ENCODE peak calls at places on chromosomes 11 and 22, in four cellular contexts. One of them, this sample, is unnamed.

GRCh38 chr11:63769044-63769718 is 606 bp upstream of the ZFTA start:
- DNase-seq in A549: no peak
- DNase-seq in WTC11: peak; percentile 32
- DNase-seq in HepG2: no peak
- DNase-seq in this sample: peak; percentile 76

GRCh38 chr22:26418620-26419019 is 10.4 kb upstream of the ASPHD2 start:
- DNase-seq in A549: no peak
- DNase-seq in WTC11: no peak
- DNase-seq in HepG2: no peak
- DNase-seq in this sample: no peak

GRCh38 chr11:119318240-119319135 is 1.6 kb upstream of the MCAM start:
- DNase-seq in A549: no peak
- DNase-seq in WTC11: no peak
- DNase-seq in HepG2: peak; percentile 52
- DNase-seq in this sample: peak; percentile 49

GRCh38 chr22:38243007-38243775 is 29.6 kb downstream of the TMEM184B start:
- DNase-seq in A549: peak; percentile 57
- DNase-seq in WTC11: no peak
- DNase-seq in HepG2: peak; percentile 74
- DNase-seq in this sample: no peak

GRCh38 chr11:116787786-116788486 is at the start of gene ZPR1:
- DNase-seq in A549: peak; percentile 58
- DNase-seq in WTC11: peak; percentile 72
- DNase-seq in HepG2: peak; percentile 37
- DNase-seq in this sample: peak; percentile 93

GRCh38 chr11:8318536-8318935 is 54.9 kb upstream of the LMO1 start:
- DNase-seq in A549: no peak
- DNase-seq in WTC11: peak; percentile 81
- DNase-seq in HepG2: no peak
- DNase-seq in this sample: peak; percentile 47

GRCh38 chr11:77127969-77128691 is at the start of gene MYO7A:
- DNase-seq in A549: no peak
- DNase-seq in WTC11: peak; percentile 47
- DNase-seq in HepG2: peak; percentile 89
- DNase-seq in this sample: peak; percentile 58

GRCh38 chr11:28654191-28654590 is 546.0 kb downstream of the METTL15 start:
- DNase-seq in A549: no peak
- DNase-seq in WTC11: no peak
- DNase-seq in HepG2: no peak
- DNase-seq in this sample: no peak

GRCh38 chr22:20408891-20409290 is 14.9 kb downstream of the ZNF74 start:
- DNase-seq in A549: no peak
- DNase-seq in WTC11: no peak
- DNase-seq in HepG2: no peak
- DNase-seq in this sample: no peak

GRCh38 chr22:27474711-27475547 is 326.6 kb downstream of the MN1 start:
- DNase-seq in A549: peak; percentile 68
- DNase-seq in WTC11: peak; percentile 76
- DNase-seq in HepG2: no peak
- DNase-seq in this sample: no peak

GRCh38 chr11:35629914-35630313 is 11.7 kb downstream of the FJX1 start:
- DNase-seq in A549: peak; percentile 85
- DNase-seq in WTC11: no peak
- DNase-seq in HepG2: peak; percentile 37
- DNase-seq in this sample: no peak

GRCh38 chr11:16148301-16148787 is 208.0 kb downstream of the SOX6 start:
- DNase-seq in A549: no peak
- DNase-seq in WTC11: no peak
- DNase-seq in HepG2: peak; percentile 25
- DNase-seq in this sample: no peak

GRCh38 chr11:119773016-119773415 is 44.0 kb upstream of the NECTIN1 start:
- DNase-seq in A549: no peak
- DNase-seq in WTC11: no peak
- DNase-seq in HepG2: no peak
- DNase-seq in this sample: no peak

GRCh38 chr11:15816270-15816871 is 540.0 kb downstream of the SOX6 start:
- DNase-seq in A549: no peak
- DNase-seq in WTC11: no peak
- DNase-seq in HepG2: no peak
- DNase-seq in this sample: no peak

GRCh38 chr11:16605440-16605970 is 132.9 kb upstream of the C11orf58 start:
- DNase-seq in A549: no peak
- DNase-seq in WTC11: peak; percentile 60
- DNase-seq in HepG2: no peak
- DNase-seq in this sample: peak; percentile 50

GRCh38 chr11:126573325-126574076 is 218.0 kb downstream of the ST3GAL4 start:
- DNase-seq in A549: no peak
- DNase-seq in WTC11: peak; percentile 58
- DNase-seq in HepG2: no peak
- DNase-seq in this sample: peak; percentile 39

GRCh38 chr11:126575849-126576248 is 220.4 kb downstream of the ST3GAL4 start:
- DNase-seq in A549: no peak
- DNase-seq in WTC11: no peak
- DNase-seq in HepG2: no peak
- DNase-seq in this sample: no peak

GRCh38 chr11:126567419-126567818 is 211.9 kb downstream of the ST3GAL4 start:
- DNase-seq in A549: no peak
- DNase-seq in WTC11: no peak
- DNase-seq in HepG2: no peak
- DNase-seq in this sample: no peak

GRCh38 chr11:126564588-126564987 is 209.1 kb downstream of the ST3GAL4 start:
- DNase-seq in A549: no peak
- DNase-seq in WTC11: peak; percentile 65
- DNase-seq in HepG2: no peak
- DNase-seq in this sample: no peak

GRCh38 chr11:126570489-126570888 is 215.0 kb downstream of the ST3GAL4 start:
- DNase-seq in A549: no peak
- DNase-seq in WTC11: no peak
- DNase-seq in HepG2: no peak
- DNase-seq in this sample: no peak
- TF ChIP-seq ESRRA in A549: no peak
- TF ChIP-seq ESRRA in WTC11: no peak
- TF ChIP-seq ESRRA in HepG2: no peak
- TF ChIP-seq ESRRA in this sample: no peak

GRCh38 chr11:111402411-111402810 is 23.3 kb upstream of the POU2AF1 start:
- DNase-seq in A549: no peak
- DNase-seq in WTC11: no peak
- DNase-seq in HepG2: no peak
- DNase-seq in this sample: no peak
- TF ChIP-seq ESRRA in A549: no peak
- TF ChIP-seq ESRRA in WTC11: no peak
- TF ChIP-seq ESRRA in HepG2: no peak
- TF ChIP-seq ESRRA in this sample: no peak

GRCh38 chr22:49582171-49582570 is 245.5 kb downstream of the BRD1 start:
- DNase-seq in A549: no peak
- DNase-seq in WTC11: no peak
- DNase-seq in HepG2: no peak
- DNase-seq in this sample: no peak
- TF ChIP-seq ESRRA in A549: no peak
- TF ChIP-seq ESRRA in WTC11: no peak
- TF ChIP-seq ESRRA in HepG2: no peak
- TF ChIP-seq ESRRA in this sample: no peak

GRCh38 chr22:46825145-46825544 is 62.7 kb downstream of the TBC1D22A start:
- DNase-seq in A549: no peak
- DNase-seq in WTC11: no peak
- DNase-seq in HepG2: no peak
- DNase-seq in this sample: no peak
- TF ChIP-seq ESRRA in A549: no peak
- TF ChIP-seq ESRRA in WTC11: no peak
- TF ChIP-seq ESRRA in HepG2: no peak
- TF ChIP-seq ESRRA in this sample: no peak

GRCh38 chr11:112361396-112361795 is 100.7 kb upstream of the PLET1 start:
- DNase-seq in A549: no peak
- DNase-seq in WTC11: no peak
- DNase-seq in HepG2: no peak
- DNase-seq in this sample: no peak
- TF ChIP-seq ESRRA in A549: no peak
- TF ChIP-seq ESRRA in WTC11: no peak
- TF ChIP-seq ESRRA in HepG2: no peak
- TF ChIP-seq ESRRA in this sample: no peak

GRCh38 chr11:86459682-86460460 is 85.2 kb downstream of the CCDC81 start:
- DNase-seq in A549: peak; percentile 74
- DNase-seq in WTC11: no peak
- DNase-seq in HepG2: peak; percentile 49
- DNase-seq in this sample: no peak

GRCh38 chr11:86461892-86462291 is 87.2 kb downstream of the CCDC81 start:
- DNase-seq in A549: no peak
- DNase-seq in WTC11: no peak
- DNase-seq in HepG2: no peak
- DNase-seq in this sample: no peak

GRCh38 chr11:86458294-86459001 is 83.8 kb downstream of the CCDC81 start:
- DNase-seq in A549: no peak
- DNase-seq in WTC11: no peak
- DNase-seq in HepG2: no peak
- DNase-seq in this sample: no peak

GRCh38 chr11:86459002-86459385 is 84.3 kb downstream of the CCDC81 start:
- DNase-seq in A549: no peak
- DNase-seq in WTC11: no peak
- DNase-seq in HepG2: no peak
- DNase-seq in this sample: no peak

GRCh38 chr11:86460461-86461404 is 86.0 kb downstream of the CCDC81 start:
- DNase-seq in A549: no peak
- DNase-seq in WTC11: no peak
- DNase-seq in HepG2: no peak
- DNase-seq in this sample: no peak
- TF ChIP-seq ESRRA in A549: no peak
- TF ChIP-seq ESRRA in WTC11: no peak
- TF ChIP-seq ESRRA in HepG2: no peak
- TF ChIP-seq ESRRA in this sample: no peak

This sample was measured in K562.